ENCODE peak calls at places on chromosome X, in seven cellular contexts. S, I, W, Q, P, L and Z are unnamed samples.

GRCh38 chrX:45758319-45758718 is 557.6 kb upstream of the DIPK2B start:
- DNase-seq in S (no peak), I (peak), W (no peak), Q (no peak), P (no peak), L (peak), Z (peak)

GRCh38 chrX:37759878-37760418 is 19.9 kb upstream of the CYBB start:
- DNase-seq in S (no peak), I (no peak), W (no peak), Q (no peak), P (no peak), L (no peak), Z (no peak)

GRCh38 chrX:35726176-35726575 is 72.0 kb upstream of the MAGEB16 start:
- DNase-seq in S (no peak), I (no peak), W (peak), Q (no peak), P (no peak), L (no peak), Z (no peak)

GRCh38 chrX:129629837-129630236 is 24.9 kb downstream of the APLN start:
- DNase-seq in S (no peak), I (no peak), W (no peak), Q (no peak), P (no peak), L (no peak), Z (no peak)

GRCh38 chrX:155577682-155578081 is 35.1 kb downstream of the TMLHE start:
- DNase-seq in S (peak), I (no peak), W (peak), Q (peak), P (no peak), L (no peak), Z (no peak)

GRCh38 chrX:482702-483203 is 96.0 kb upstream of the PPP2R3B start:
- DNase-seq in S (no peak), I (no peak), W (no peak), Q (no peak), P (no peak), L (no peak), Z (no peak)

GRCh38 chrX:10722804-10723364 is 102.5 kb upstream of the MID1 start:
- DNase-seq in S (peak), I (peak), W (peak), Q (peak), P (peak), L (peak), Z (peak)

GRCh38 chrX:30270639-30271038 is 23.7 kb downstream of the MAGEB1 start:
- DNase-seq in S (no peak), I (no peak), W (no peak), Q (no peak), P (no peak), L (no peak), Z (no peak)